ENCODE peak calls at places on chromosome 21, in eight cellular contexts. One of them, this sample, is unnamed.

GRCh38 chr21:26124896-26125295 is 45.7 kb downstream of the APP start:
- DNase-seq in CD4-positive, alpha-beta T cell: no peak
- DNase-seq in cardiac muscle cell: no peak
- DNase-seq in GM03348: no peak
- DNase-seq in T follicular helper cell: no peak
- DNase-seq in brain microvascular endothelial cell: no peak
- DNase-seq in NCI-H1694: no peak
- DNase-seq in Calu3: no peak
- DNase-seq in this sample: no peak

GRCh38 chr21:46394819-46395152 is 63.9 kb upstream of the DIP2A start:
- DNase-seq in CD4-positive, alpha-beta T cell: no peak
- DNase-seq in cardiac muscle cell: no peak
- DNase-seq in GM03348: no peak
- DNase-seq in T follicular helper cell: no peak
- DNase-seq in brain microvascular endothelial cell: no peak
- DNase-seq in NCI-H1694: peak; percentile 50
- DNase-seq in Calu3: no peak
- DNase-seq in this sample: no peak

GRCh38 chr21:32562426-32562825 is 22.9 kb downstream of the TCP10L start:
- DNase-seq in CD4-positive, alpha-beta T cell: no peak
- DNase-seq in cardiac muscle cell: peak; percentile 89
- DNase-seq in GM03348: peak; percentile 23
- DNase-seq in T follicular helper cell: no peak
- DNase-seq in brain microvascular endothelial cell: peak; percentile 56
- DNase-seq in NCI-H1694: no peak
- DNase-seq in Calu3: no peak
- DNase-seq in this sample: peak; percentile 28

GRCh38 chr21:37257967-37258877 is 8.9 kb downstream of the VPS26C start:
- DNase-seq in CD4-positive, alpha-beta T cell: peak; percentile 59
- DNase-seq in cardiac muscle cell: peak; percentile 66
- DNase-seq in GM03348: peak; percentile 59
- DNase-seq in T follicular helper cell: peak; percentile 65
- DNase-seq in brain microvascular endothelial cell: peak; percentile 31
- DNase-seq in NCI-H1694: peak; percentile 64
- DNase-seq in Calu3: peak; percentile 63
- DNase-seq in this sample: peak; percentile 84

GRCh38 chr21:42447182-42447581 is 43.5 kb downstream of the UBASH3A start:
- DNase-seq in CD4-positive, alpha-beta T cell: no peak
- DNase-seq in cardiac muscle cell: no peak
- DNase-seq in GM03348: no peak
- DNase-seq in T follicular helper cell: no peak
- DNase-seq in brain microvascular endothelial cell: no peak
- DNase-seq in NCI-H1694: no peak
- DNase-seq in Calu3: no peak
- DNase-seq in this sample: no peak

GRCh38 chr21:43810505-43811261 is 21.3 kb downstream of the RRP1 start:
- DNase-seq in CD4-positive, alpha-beta T cell: peak; percentile 86
- DNase-seq in cardiac muscle cell: peak; percentile 74
- DNase-seq in GM03348: peak; percentile 94
- DNase-seq in T follicular helper cell: peak; percentile 77
- DNase-seq in brain microvascular endothelial cell: peak; percentile 35
- DNase-seq in NCI-H1694: peak; percentile 83
- DNase-seq in Calu3: peak; percentile 92
- DNase-seq in this sample: peak; percentile 31

GRCh38 chr21:35716886-35717285 is 343.4 kb downstream of the SETD4 start:
- DNase-seq in CD4-positive, alpha-beta T cell: no peak
- DNase-seq in cardiac muscle cell: no peak
- DNase-seq in GM03348: no peak
- DNase-seq in T follicular helper cell: no peak
- DNase-seq in brain microvascular endothelial cell: no peak
- DNase-seq in NCI-H1694: no peak
- DNase-seq in Calu3: no peak
- DNase-seq in this sample: no peak

GRCh38 chr21:10272216-10272615 is 249.2 kb upstream of the TPTE start:
- DNase-seq in CD4-positive, alpha-beta T cell: no peak
- DNase-seq in cardiac muscle cell: no peak
- DNase-seq in GM03348: no peak
- DNase-seq in T follicular helper cell: no peak
- DNase-seq in brain microvascular endothelial cell: no peak
- DNase-seq in NCI-H1694: no peak
- DNase-seq in Calu3: no peak
- DNase-seq in this sample: no peak

GRCh38 chr21:41843584-41843983 is 35.6 kb downstream of the PRDM15 start:
- DNase-seq in CD4-positive, alpha-beta T cell: no peak
- DNase-seq in cardiac muscle cell: no peak
- DNase-seq in GM03348: no peak
- DNase-seq in T follicular helper cell: no peak
- DNase-seq in brain microvascular endothelial cell: no peak
- DNase-seq in NCI-H1694: no peak
- DNase-seq in Calu3: no peak
- DNase-seq in this sample: no peak

GRCh38 chr21:20971296-20971921 is 26.8 kb upstream of the NCAM2 start:
- DNase-seq in CD4-positive, alpha-beta T cell: no peak
- DNase-seq in cardiac muscle cell: peak; percentile 72
- DNase-seq in GM03348: peak; percentile 78
- DNase-seq in T follicular helper cell: no peak
- DNase-seq in brain microvascular endothelial cell: peak; percentile 57
- DNase-seq in NCI-H1694: peak; percentile 72
- DNase-seq in Calu3: peak; percentile 0
- DNase-seq in this sample: peak; percentile 35

GRCh38 chr21:44052830-44053226 is 40.7 kb downstream of the TRAPPC10 start:
- DNase-seq in CD4-positive, alpha-beta T cell: no peak
- DNase-seq in cardiac muscle cell: no peak
- DNase-seq in GM03348: no peak
- DNase-seq in T follicular helper cell: no peak
- DNase-seq in brain microvascular endothelial cell: no peak
- DNase-seq in NCI-H1694: no peak
- DNase-seq in Calu3: no peak
- DNase-seq in this sample: no peak

GRCh38 chr21:43727571-43728466 is 8.9 kb downstream of the PDXK start:
- DNase-seq in CD4-positive, alpha-beta T cell: no peak
- DNase-seq in cardiac muscle cell: peak; percentile 48
- DNase-seq in GM03348: no peak
- DNase-seq in T follicular helper cell: no peak
- DNase-seq in brain microvascular endothelial cell: no peak
- DNase-seq in NCI-H1694: no peak
- DNase-seq in Calu3: peak; percentile 69
- DNase-seq in this sample: peak; percentile 28

GRCh38 chr21:29943885-29944284 is 4.1 kb upstream of the GRIK1 start:
- DNase-seq in CD4-positive, alpha-beta T cell: no peak
- DNase-seq in cardiac muscle cell: no peak
- DNase-seq in GM03348: no peak
- DNase-seq in T follicular helper cell: no peak
- DNase-seq in brain microvascular endothelial cell: no peak
- DNase-seq in NCI-H1694: no peak
- DNase-seq in Calu3: no peak
- DNase-seq in this sample: no peak

GRCh38 chr21:36589352-36589971 is 109.5 kb upstream of the SIM2 start:
- DNase-seq in CD4-positive, alpha-beta T cell: no peak
- DNase-seq in cardiac muscle cell: peak; percentile 56
- DNase-seq in GM03348: peak; percentile 85
- DNase-seq in T follicular helper cell: no peak
- DNase-seq in brain microvascular endothelial cell: peak; percentile 27
- DNase-seq in NCI-H1694: peak; percentile 41
- DNase-seq in Calu3: peak; percentile 49
- DNase-seq in this sample: no peak

GRCh38 chr21:42229676-42230075 is 10.7 kb downstream of the ABCG1 start:
- DNase-seq in CD4-positive, alpha-beta T cell: no peak
- DNase-seq in cardiac muscle cell: no peak
- DNase-seq in GM03348: no peak
- DNase-seq in T follicular helper cell: no peak
- DNase-seq in brain microvascular endothelial cell: no peak
- DNase-seq in NCI-H1694: no peak
- DNase-seq in Calu3: no peak
- DNase-seq in this sample: no peak

GRCh38 chr21:35533893-35534292 is 484.8 kb upstream of the RUNX1 start:
- DNase-seq in CD4-positive, alpha-beta T cell: no peak
- DNase-seq in cardiac muscle cell: no peak
- DNase-seq in GM03348: no peak
- DNase-seq in T follicular helper cell: no peak
- DNase-seq in brain microvascular endothelial cell: no peak
- DNase-seq in NCI-H1694: no peak
- DNase-seq in Calu3: no peak
- DNase-seq in this sample: no peak

GRCh38 chr21:45385549-45386050 is 19.4 kb upstream of the COL18A1 start:
- DNase-seq in CD4-positive, alpha-beta T cell: no peak
- DNase-seq in cardiac muscle cell: no peak
- DNase-seq in GM03348: no peak
- DNase-seq in T follicular helper cell: no peak
- DNase-seq in brain microvascular endothelial cell: no peak
- DNase-seq in NCI-H1694: no peak
- DNase-seq in Calu3: no peak
- DNase-seq in this sample: no peak

GRCh38 chr21:28790335-28790734 is 202.3 kb downstream of the LTN1 start:
- DNase-seq in CD4-positive, alpha-beta T cell: no peak
- DNase-seq in cardiac muscle cell: no peak
- DNase-seq in GM03348: no peak
- DNase-seq in T follicular helper cell: no peak
- DNase-seq in brain microvascular endothelial cell: no peak
- DNase-seq in NCI-H1694: no peak
- DNase-seq in Calu3: no peak
- DNase-seq in this sample: no peak

GRCh38 chr21:45580576-45581321 is 38.5 kb upstream of the SLC19A1 start:
- DNase-seq in CD4-positive, alpha-beta T cell: no peak
- DNase-seq in cardiac muscle cell: no peak
- DNase-seq in GM03348: no peak
- DNase-seq in T follicular helper cell: no peak
- DNase-seq in brain microvascular endothelial cell: no peak
- DNase-seq in NCI-H1694: no peak
- DNase-seq in Calu3: no peak
- DNase-seq in this sample: no peak

GRCh38 chr21:46423546-46424061 is 35.1 kb upstream of the DIP2A start:
- DNase-seq in CD4-positive, alpha-beta T cell: no peak
- DNase-seq in cardiac muscle cell: peak; percentile 2
- DNase-seq in GM03348: no peak
- DNase-seq in T follicular helper cell: no peak
- DNase-seq in brain microvascular endothelial cell: no peak
- DNase-seq in NCI-H1694: no peak
- DNase-seq in Calu3: no peak
- DNase-seq in this sample: no peak

GRCh38 chr21:39088831-39089380 is 94.3 kb downstream of the PSMG1 start:
- DNase-seq in CD4-positive, alpha-beta T cell: no peak
- DNase-seq in cardiac muscle cell: peak; percentile 52
- DNase-seq in GM03348: no peak
- DNase-seq in T follicular helper cell: no peak
- DNase-seq in brain microvascular endothelial cell: peak; percentile 58
- DNase-seq in NCI-H1694: no peak
- DNase-seq in Calu3: no peak
- DNase-seq in this sample: peak; percentile 14

GRCh38 chr21:35048706-35049617 is at the start of gene RUNX1:
- DNase-seq in CD4-positive, alpha-beta T cell: peak; percentile 49
- DNase-seq in cardiac muscle cell: peak; percentile 75
- DNase-seq in GM03348: peak; percentile 57
- DNase-seq in T follicular helper cell: peak; percentile 54
- DNase-seq in brain microvascular endothelial cell: peak; percentile 67
- DNase-seq in NCI-H1694: no peak
- DNase-seq in Calu3: no peak
- DNase-seq in this sample: peak; percentile 61

GRCh38 chr21:44315691-44316208 is 15.9 kb downstream of the PFKL start:
- DNase-seq in CD4-positive, alpha-beta T cell: no peak
- DNase-seq in cardiac muscle cell: no peak
- DNase-seq in GM03348: no peak
- DNase-seq in T follicular helper cell: no peak
- DNase-seq in brain microvascular endothelial cell: no peak
- DNase-seq in NCI-H1694: no peak
- DNase-seq in Calu3: no peak
- DNase-seq in this sample: no peak

GRCh38 chr21:17900990-17901385 is 81.8 kb upstream of the C21orf91 start:
- DNase-seq in CD4-positive, alpha-beta T cell: no peak
- DNase-seq in cardiac muscle cell: no peak
- DNase-seq in GM03348: no peak
- DNase-seq in T follicular helper cell: no peak
- DNase-seq in brain microvascular endothelial cell: no peak
- DNase-seq in NCI-H1694: no peak
- DNase-seq in Calu3: no peak
- DNase-seq in this sample: no peak

GRCh38 chr21:18991846-18992245 is 588.3 kb upstream of the TMPRSS15 start:
- DNase-seq in CD4-positive, alpha-beta T cell: no peak
- DNase-seq in cardiac muscle cell: no peak
- DNase-seq in GM03348: no peak
- DNase-seq in T follicular helper cell: no peak
- DNase-seq in brain microvascular endothelial cell: no peak
- DNase-seq in NCI-H1694: no peak
- DNase-seq in Calu3: no peak
- DNase-seq in this sample: no peak

GRCh38 chr21:43902441-43902840 is 37.4 kb downstream of the AGPAT3 start:
- DNase-seq in CD4-positive, alpha-beta T cell: no peak
- DNase-seq in cardiac muscle cell: peak; percentile 85
- DNase-seq in GM03348: no peak
- DNase-seq in T follicular helper cell: no peak
- DNase-seq in brain microvascular endothelial cell: no peak
- DNase-seq in NCI-H1694: no peak
- DNase-seq in Calu3: no peak
- DNase-seq in this sample: no peak

This sample was measured in NCI-H226.